ENCODE peak calls at places on chromosomes 3 and 15, in nine cellular contexts. E, U, Z, Q, C, I, K, F and J are unnamed samples.
A peak's percentile ranks its signal among the peaks of the same experiment; 100 is the strongest.

GRCh38 chr3:23203651-23204111 is 554 bp downstream of the UBE2E2 start:
- DNase-seq in I (peak; percentile 31), E (peak; percentile 8), Z (no peak), Q (peak; percentile 36), K (no peak), F (no peak), C (peak; percentile 21), U (peak; percentile 5), J (no peak)

GRCh38 chr15:74787251-74788041 is 5.6 kb downstream of the CSK start:
- DNase-seq in E (no peak), C (peak; percentile 99), U (peak; percentile 71), Z (peak; percentile 85), Q (peak; percentile 65), F (no peak), I (peak; percentile 80), K (peak; percentile 72), J (peak; percentile 94)

GRCh38 chr3:1468145-1468544 is 375.3 kb downstream of the CNTN6 start:
- DNase-seq in F (no peak), K (peak; percentile 35), Q (no peak), I (no peak), C (no peak), Z (no peak), U (no peak), E (no peak), J (no peak)

GRCh38 chr15:67824900-67825879 is at the start of gene SKOR1:
- DNase-seq in U (peak; percentile 37), I (peak; percentile 74), Z (no peak), F (no peak), Q (peak; percentile 39), C (no peak), E (no peak), K (no peak), J (no peak)

GRCh38 chr15:100330629-100331215 is 11.1 kb downstream of the ADAMTS17 start:
- DNase-seq in U (no peak), C (peak; percentile 75), I (no peak), Z (no peak), Q (no peak), F (no peak), E (no peak), K (no peak), J (peak; percentile 4)

GRCh38 chr3:134299185-134299887 is 48.7 kb upstream of the RYK start:
- DNase-seq in F (no peak), I (no peak), Q (peak; percentile 65), C (no peak), K (no peak), E (peak; percentile 4), Z (no peak), U (peak; percentile 53), J (no peak)

GRCh38 chr3:112009670-112010069 is 10.9 kb downstream of the TAGLN3 start:
- DNase-seq in Q (no peak), E (no peak), I (no peak), Z (no peak), K (no peak), F (no peak), U (no peak), C (no peak), J (no peak)

GRCh38 chr15:89630974-89631901 is 24.0 kb downstream of the KIF7 start:
- DNase-seq in C (no peak), U (no peak), Z (no peak), K (no peak), F (no peak), I (no peak), Q (no peak), E (no peak), J (no peak)

GRCh38 chr3:27134165-27134796 is 234.9 kb downstream of the NEK10 start:
- DNase-seq in U (peak; percentile 66), K (peak; percentile 40), F (peak; percentile 2), Z (peak; percentile 22), Q (peak; percentile 74), E (peak; percentile 61), I (peak; percentile 76), C (peak; percentile 30), J (peak; percentile 44)

GRCh38 chr3:41026394-41027177 is 172.7 kb upstream of the CTNNB1 start:
- DNase-seq in E (no peak), Z (no peak), K (peak; percentile 3), U (peak; percentile 65), F (no peak), C (no peak), I (no peak), Q (peak; percentile 57), J (no peak)

GRCh38 chr3:160150525-160150924 is 74.7 kb upstream of the C3orf80 start:
- DNase-seq in I (no peak), C (no peak), U (peak; percentile 74), F (no peak), K (no peak), E (no peak), Z (no peak), Q (peak; percentile 20), J (no peak)

GRCh38 chr15:83012038-83012490 is 625 bp upstream of the C15orf40 start:
- DNase-seq in C (no peak), U (no peak), Z (no peak), F (no peak), I (no peak), E (no peak), K (no peak), Q (peak; percentile 21), J (no peak)

GRCh38 chr3:104066658-104067057 is 1300.1 kb upstream of the ALCAM start:
- DNase-seq in F (no peak), E (no peak), Z (no peak), K (no peak), Q (peak; percentile 22), C (no peak), I (no peak), U (no peak), J (no peak)

GRCh38 chr3:169591983-169592644 is 71.4 kb downstream of the MECOM start:
- DNase-seq in I (no peak), E (no peak), K (peak; percentile 81), Z (no peak), U (peak; percentile 15), C (no peak), F (no peak), Q (peak; percentile 69), J (no peak)

GRCh38 chr3:115359507-115359906 is 212.4 kb upstream of the ZBTB20 start:
- DNase-seq in Q (peak; percentile 52), C (no peak), K (peak; percentile 11), I (no peak), Z (no peak), F (no peak), U (peak; percentile 23), E (no peak), J (no peak)

GRCh38 chr3:161576733-161577510 is 80.3 kb downstream of the OTOL1 start:
- DNase-seq in F (peak; percentile 93), U (no peak), C (no peak), Z (no peak), Q (no peak), I (no peak), E (peak; percentile 75), K (no peak), J (no peak)

GRCh38 chr15:89647191-89647851 is 7.9 kb downstream of the KIF7 start:
- DNase-seq in E (peak; percentile 41), Z (peak; percentile 11), I (peak; percentile 95), K (peak; percentile 32), Q (peak; percentile 53), F (peak; percentile 36), U (peak; percentile 38), C (peak; percentile 18), J (peak; percentile 45)

GRCh38 chr3:138063416-138063815 is 52.0 kb downstream of the DZIP1L start:
- DNase-seq in C (no peak), U (no peak), F (no peak), Q (no peak), I (no peak), K (no peak), Z (no peak), E (no peak), J (no peak)

GRCh38 chr3:99071096-99071495 is 169.6 kb upstream of the DCBLD2 start:
- DNase-seq in U (no peak), F (no peak), I (no peak), Q (no peak), K (no peak), Z (no peak), C (no peak), E (no peak), J (no peak)

GRCh38 chr3:175266993-175267960 is 408.1 kb downstream of the NAALADL2 start:
- DNase-seq in F (no peak), I (no peak), Z (no peak), Q (peak; percentile 79), U (peak; percentile 84), E (no peak), C (no peak), K (peak; percentile 59), J (no peak)

GRCh38 chr3:147616998-147617619 is 207.9 kb downstream of the ZIC1 start:
- DNase-seq in C (no peak), E (no peak), Z (no peak), U (peak; percentile 12), I (no peak), K (peak; percentile 12), F (no peak), Q (peak; percentile 56), J (no peak)

GRCh38 chr3:159884661-159885402 is 103.8 kb upstream of the IL12A start:
- DNase-seq in F (no peak), U (peak; percentile 65), Z (no peak), E (peak; percentile 36), K (peak; percentile 42), I (no peak), C (no peak), Q (peak; percentile 74), J (no peak)

GRCh38 chr3:108175352-108175751 is 46.9 kb downstream of the IFT57 start:
- DNase-seq in U (peak; percentile 78), I (no peak), F (no peak), Q (peak; percentile 16), E (no peak), Z (no peak), C (no peak), K (no peak), J (no peak)

GRCh38 chr3:35594739-35595138 is 44.6 kb upstream of the ARPP21 start:
- DNase-seq in K (no peak), Z (no peak), I (no peak), C (no peak), U (no peak), Q (no peak), F (no peak), E (no peak), J (no peak)

GRCh38 chr15:89695198-89695597 is 4.6 kb downstream of the WDR93 start:
- DNase-seq in C (no peak), E (no peak), U (no peak), Z (no peak), F (no peak), I (no peak), Q (no peak), K (no peak), J (no peak)

GRCh38 chr3:70832035-70832795 is 519.8 kb upstream of the MDFIC2 start:
- DNase-seq in U (peak; percentile 86), C (no peak), F (no peak), K (peak; percentile 25), Q (peak; percentile 91), I (no peak), E (no peak), Z (no peak), J (no peak)